ENCODE peak calls at places on chromosomes 12 and 14, in eight cellular contexts. S, E, C, I, X, Z, F and O are unnamed samples.
A peak's percentile ranks its signal among the peaks of the same experiment; 100 is the strongest.

GRCh38 chr14:58637391-58638230 is at the start of gene DACT1:
- DNase-seq in S (peak; percentile 16), E (peak; percentile 57), C (peak; percentile 84), I (peak; percentile 96), X (peak; percentile 79), Z (peak; percentile 56), F (peak; percentile 86), O (peak; percentile 30)

GRCh38 chr12:122891661-122892525 is 4.0 kb downstream of the VPS37B start:
- DNase-seq in S (no peak), E (no peak), C (peak; percentile 77), I (peak; percentile 85), X (peak; percentile 88), Z (peak; percentile 54), F (peak; percentile 45), O (peak; percentile 59)

GRCh38 chr14:51963164-51963733 is 26.1 kb upstream of the RTRAF start:
- DNase-seq in S (no peak), E (no peak), C (no peak), I (no peak), X (peak; percentile 53), Z (no peak), F (peak; percentile 69), O (no peak)

GRCh38 chr12:30796508-30796780 is 41.7 kb upstream of the CAPRIN2 start:
- DNase-seq in S (peak; percentile 60), E (no peak), C (peak; percentile 81), I (peak; percentile 85), X (peak; percentile 67), Z (no peak), F (peak; percentile 62), O (peak; percentile 42)

GRCh38 chr12:130076752-130077151 is 85.5 kb upstream of the FZD10 start:
- DNase-seq in S (no peak), E (no peak), C (no peak), I (no peak), X (no peak), Z (no peak), F (no peak), O (no peak)

GRCh38 chr12:481422-481821 is 21.7 kb downstream of the B4GALNT3 start:
- DNase-seq in S (no peak), E (peak; percentile 81), C (peak; percentile 24), I (peak; percentile 86), X (peak; percentile 11), Z (peak; percentile 13), F (peak; percentile 40), O (no peak)

GRCh38 chr12:7162691-7163114 is 26.8 kb upstream of the PEX5 start:
- DNase-seq in S (peak; percentile 66), E (no peak), C (peak; percentile 93), I (peak; percentile 65), X (no peak), Z (no peak), F (peak; percentile 42), O (peak; percentile 75)

GRCh38 chr14:74609721-74610120 is 2.3 kb downstream of the LTBP2 start:
- DNase-seq in S (no peak), E (no peak), C (no peak), I (no peak), X (peak; percentile 51), Z (no peak), F (peak; percentile 34), O (no peak)

GRCh38 chr14:68937790-68938514 is 41.1 kb downstream of the ACTN1 start:
- DNase-seq in S (no peak), E (peak; percentile 58), C (peak; percentile 74), I (peak; percentile 61), X (no peak), Z (no peak), F (no peak), O (peak; percentile 74)

GRCh38 chr12:46446645-46447044 is 74.1 kb upstream of the SLC38A2 start:
- DNase-seq in S (no peak), E (no peak), C (no peak), I (peak; percentile 28), X (no peak), Z (no peak), F (peak; percentile 50), O (no peak)

GRCh38 chr12:48881652-48882324 is 16.1 kb upstream of the RND1 start:
- DNase-seq in S (no peak), E (no peak), C (no peak), I (no peak), X (no peak), Z (no peak), F (no peak), O (no peak)

GRCh38 chr14:101594511-101595148 is 33.3 kb downstream of the DIO3 start:
- DNase-seq in S (no peak), E (no peak), C (no peak), I (no peak), X (no peak), Z (no peak), F (no peak), O (no peak)

GRCh38 chr14:53542692-53543091 is 389.6 kb upstream of the DDHD1 start:
- DNase-seq in S (no peak), E (no peak), C (no peak), I (peak; percentile 65), X (peak; percentile 28), Z (peak; percentile 33), F (peak; percentile 36), O (peak; percentile 58)

GRCh38 chr12:15522574-15523187 is 200.4 kb downstream of the PTPRO start:
- DNase-seq in S (peak; percentile 21), E (no peak), C (no peak), I (peak; percentile 36), X (peak; percentile 34), Z (peak; percentile 55), F (peak; percentile 76), O (peak; percentile 21)

GRCh38 chr12:122835693-122836026 is 403 bp downstream of the HIP1R start:
- DNase-seq in S (peak; percentile 46), E (no peak), C (peak; percentile 41), I (peak; percentile 63), X (no peak), Z (no peak), F (no peak), O (peak; percentile 53)

GRCh38 chr12:108302034-108302433 is 37.1 kb downstream of the CMKLR1 start:
- DNase-seq in S (no peak), E (no peak), C (no peak), I (no peak), X (no peak), Z (no peak), F (no peak), O (peak; percentile 22)

GRCh38 chr12:108301346-108301745 is 37.8 kb downstream of the CMKLR1 start:
- DNase-seq in S (no peak), E (no peak), C (no peak), I (no peak), X (no peak), Z (no peak), F (no peak), O (no peak)

GRCh38 chr12:108299980-108300696 is 39.0 kb downstream of the CMKLR1 start:
- DNase-seq in S (no peak), E (no peak), C (no peak), I (no peak), X (no peak), Z (no peak), F (no peak), O (no peak)

GRCh38 chr12:108304633-108305032 is 34.5 kb downstream of the CMKLR1 start:
- DNase-seq in S (no peak), E (no peak), C (peak; percentile 82), I (peak; percentile 12), X (no peak), Z (no peak), F (no peak), O (no peak)

DNA sequence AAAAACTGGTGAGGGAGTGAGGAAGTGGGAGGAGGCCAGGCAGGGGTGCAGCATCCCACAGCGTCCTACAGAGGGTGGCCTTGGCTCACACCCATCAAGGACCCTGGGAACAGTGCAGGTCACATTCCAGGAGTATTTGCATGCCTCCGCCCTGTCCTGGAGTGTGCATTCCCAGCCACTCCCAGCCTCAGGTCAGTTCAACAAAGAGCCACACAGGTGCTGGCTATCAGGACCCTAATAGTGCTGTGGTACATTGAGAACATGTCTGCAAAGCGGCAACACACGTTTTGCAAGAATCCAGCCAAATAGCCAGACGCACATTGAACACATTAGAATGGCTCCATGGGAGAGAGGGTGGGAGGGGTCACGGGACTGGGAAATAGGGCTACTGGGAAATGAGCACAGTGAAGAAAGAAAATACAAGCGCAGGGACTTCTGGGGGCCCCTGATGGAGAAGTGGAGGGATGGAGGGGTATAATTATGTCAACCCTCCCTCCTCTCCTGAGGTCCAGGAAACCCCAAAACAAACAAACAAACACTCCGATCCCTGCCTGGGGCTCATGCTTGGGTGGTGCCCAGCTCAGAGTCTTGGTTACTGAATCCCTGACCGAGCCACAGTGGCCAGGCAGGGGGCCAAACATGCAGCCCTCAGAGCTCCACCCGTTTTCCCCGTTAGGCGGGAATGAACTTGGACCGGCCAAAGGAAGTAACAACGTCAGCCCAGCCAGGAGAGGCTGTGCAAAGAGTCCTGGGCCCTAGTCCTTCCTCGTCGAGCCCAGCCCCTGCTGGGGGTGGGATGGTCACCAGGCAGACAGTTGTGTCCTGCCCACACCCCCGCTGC is 36.4 kb downstream of the CMKLR1 start:
- DNase-seq in S (no peak), E (peak; percentile 89), C (peak; percentile 85), I (no peak), X (no peak), Z (peak; percentile 44), F (peak; percentile 63), O (peak; percentile 75)
- TF ChIP-seq CTCF in S (no peak), E (no peak), C (peak; percentile 61), I (no peak), X (no peak), Z (no peak), F (peak; percentile 17), O (no peak)

GRCh38 chr14:97346675-97347074 is 549.5 kb downstream of the VRK1 start:
- DNase-seq in S (no peak), E (no peak), C (no peak), I (no peak), X (no peak), Z (no peak), F (no peak), O (no peak)
- TF ChIP-seq CTCF in S (no peak), E (no peak), C (peak; percentile 42), I (no peak), X (no peak), Z (no peak), F (no peak), O (no peak)

DNA sequence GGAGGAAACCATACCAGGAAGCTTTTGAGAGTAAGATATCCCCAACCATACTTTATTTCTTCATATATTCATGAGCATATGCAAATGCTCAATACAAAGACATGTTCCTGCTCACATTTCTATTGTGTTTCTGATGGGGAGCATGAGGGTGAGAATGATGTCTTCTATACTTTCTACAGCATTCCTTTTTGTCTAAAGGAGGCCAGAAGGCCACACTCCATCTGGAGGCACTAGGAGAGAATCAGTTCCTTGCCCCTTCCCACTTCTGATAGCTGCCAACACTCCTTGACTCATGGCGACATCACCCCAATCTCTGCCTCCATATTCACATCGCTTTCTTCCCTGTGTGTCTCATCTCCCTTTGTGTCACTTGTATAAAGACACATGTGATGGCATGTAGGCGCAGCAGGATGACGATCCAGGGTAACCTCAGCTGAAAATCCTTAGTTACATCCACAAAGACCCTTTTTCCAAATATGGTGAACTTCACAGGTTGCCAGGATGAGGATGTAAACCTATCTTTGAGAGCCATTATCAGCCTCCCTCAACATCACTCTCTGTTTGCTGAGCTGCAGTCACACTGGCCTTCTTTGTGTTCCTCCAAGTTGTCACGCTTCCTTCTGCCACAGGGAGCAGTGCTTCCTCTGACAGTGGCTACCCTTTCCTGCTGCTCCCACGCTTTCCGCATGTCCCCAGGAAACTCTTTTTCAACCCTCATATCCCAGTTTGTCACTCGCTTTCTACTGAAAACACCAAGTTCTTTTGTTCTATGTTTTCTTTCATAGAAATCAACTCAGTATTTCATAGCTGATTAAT is 96.9 kb downstream of the STXBP6 start:
- DNase-seq in S (no peak), E (no peak), C (peak; percentile 64), I (peak; percentile 21), X (peak; percentile 26), Z (no peak), F (no peak), O (peak; percentile 19)
- TF ChIP-seq CTCF in S (no peak), E (no peak), C (peak; percentile 55), I (no peak), X (no peak), Z (no peak), F (peak; percentile 23), O (no peak)

GRCh38 chr12:60529261-60529660 is 933.4 kb downstream of the SLC16A7 start:
- DNase-seq in S (no peak), E (no peak), C (no peak), I (no peak), X (no peak), Z (no peak), F (no peak), O (no peak)
- TF ChIP-seq CTCF in S (no peak), E (no peak), C (no peak), I (no peak), X (no peak), Z (no peak), F (no peak), O (no peak)